ENCODE peak calls at places on chromosomes 12 and 14, in seven cellular contexts. One of them, this sample, is unnamed.

GRCh38 chr12:89977356-89978185 is 268.9 kb upstream of the ATP2B1 start:
- DNase-seq in Peyer's patch: no peak
- DNase-seq in natural killer cell: no peak
- DNase-seq in right atrium auricular region: no peak
- DNase-seq in tibial artery: no peak
- DNase-seq in heart right ventricle: no peak
- DNase-seq in choroid plexus epithelial cell: no peak
- DNase-seq in this sample: no peak

GRCh38 chr12:74292351-74293194 is 245.1 kb upstream of the ATXN7L3B start:
- DNase-seq in Peyer's patch: no peak
- DNase-seq in natural killer cell: no peak
- DNase-seq in right atrium auricular region: no peak
- DNase-seq in tibial artery: no peak
- DNase-seq in heart right ventricle: no peak
- DNase-seq in choroid plexus epithelial cell: no peak
- DNase-seq in this sample: no peak

GRCh38 chr14:34710006-34710405 is 4.4 kb downstream of the CFL2 start:
- DNase-seq in Peyer's patch: no peak
- DNase-seq in natural killer cell: no peak
- DNase-seq in right atrium auricular region: no peak
- DNase-seq in tibial artery: no peak
- DNase-seq in heart right ventricle: no peak
- DNase-seq in choroid plexus epithelial cell: no peak
- DNase-seq in this sample: no peak

GRCh38 chr14:71733210-71733883 is 198.9 kb upstream of the RGS6 start:
- DNase-seq in Peyer's patch: no peak
- DNase-seq in natural killer cell: no peak
- DNase-seq in right atrium auricular region: no peak
- DNase-seq in tibial artery: no peak
- DNase-seq in heart right ventricle: no peak
- DNase-seq in choroid plexus epithelial cell: peak
- DNase-seq in this sample: no peak

GRCh38 chr12:103731539-103731938 is 109.5 kb downstream of the NT5DC3 start:
- DNase-seq in Peyer's patch: no peak
- DNase-seq in natural killer cell: no peak
- DNase-seq in right atrium auricular region: no peak
- DNase-seq in tibial artery: no peak
- DNase-seq in heart right ventricle: no peak
- DNase-seq in choroid plexus epithelial cell: no peak
- DNase-seq in this sample: no peak

GRCh38 chr12:56840922-56841321 is 77.8 kb downstream of the HSD17B6 start:
- DNase-seq in Peyer's patch: no peak
- DNase-seq in natural killer cell: no peak
- DNase-seq in right atrium auricular region: no peak
- DNase-seq in tibial artery: no peak
- DNase-seq in heart right ventricle: no peak
- DNase-seq in choroid plexus epithelial cell: peak
- DNase-seq in this sample: no peak

GRCh38 chr12:66092559-66093269 is 37.8 kb downstream of the LLPH start:
- DNase-seq in Peyer's patch: no peak
- DNase-seq in natural killer cell: no peak
- DNase-seq in right atrium auricular region: no peak
- DNase-seq in tibial artery: no peak
- DNase-seq in heart right ventricle: no peak
- DNase-seq in choroid plexus epithelial cell: peak
- DNase-seq in this sample: no peak

GRCh38 chr14:86934196-86934595 is 1058.8 kb downstream of the GALC start:
- DNase-seq in Peyer's patch: no peak
- DNase-seq in natural killer cell: no peak
- DNase-seq in right atrium auricular region: no peak
- DNase-seq in tibial artery: no peak
- DNase-seq in heart right ventricle: no peak
- DNase-seq in choroid plexus epithelial cell: no peak
- DNase-seq in this sample: no peak

GRCh38 chr12:111748867-111749266 is 17.9 kb upstream of the ALDH2 start:
- DNase-seq in Peyer's patch: no peak
- DNase-seq in natural killer cell: no peak
- DNase-seq in right atrium auricular region: no peak
- DNase-seq in tibial artery: no peak
- DNase-seq in heart right ventricle: no peak
- DNase-seq in choroid plexus epithelial cell: no peak
- DNase-seq in this sample: no peak

GRCh38 chr12:11580125-11580751 is 69.2 kb upstream of the ETV6 start:
- DNase-seq in Peyer's patch: no peak
- DNase-seq in natural killer cell: no peak
- DNase-seq in right atrium auricular region: no peak
- DNase-seq in tibial artery: peak
- DNase-seq in heart right ventricle: no peak
- DNase-seq in choroid plexus epithelial cell: peak
- DNase-seq in this sample: no peak

GRCh38 chr14:38762845-38763244 is 340.2 kb downstream of the SEC23A start:
- DNase-seq in Peyer's patch: no peak
- DNase-seq in natural killer cell: no peak
- DNase-seq in right atrium auricular region: no peak
- DNase-seq in tibial artery: no peak
- DNase-seq in heart right ventricle: no peak
- DNase-seq in choroid plexus epithelial cell: no peak
- DNase-seq in this sample: no peak

GRCh38 chr12:64566882-64567517 is 43.3 kb upstream of the RASSF3 start:
- DNase-seq in Peyer's patch: no peak
- DNase-seq in natural killer cell: no peak
- DNase-seq in right atrium auricular region: no peak
- DNase-seq in tibial artery: no peak
- DNase-seq in heart right ventricle: no peak
- DNase-seq in choroid plexus epithelial cell: no peak
- DNase-seq in this sample: no peak

GRCh38 chr12:31118347-31118830 is 44.7 kb downstream of the DDX11 start:
- DNase-seq in Peyer's patch: peak
- DNase-seq in natural killer cell: no peak
- DNase-seq in right atrium auricular region: no peak
- DNase-seq in tibial artery: no peak
- DNase-seq in heart right ventricle: no peak
- DNase-seq in choroid plexus epithelial cell: no peak
- DNase-seq in this sample: peak

GRCh38 chr12:43291516-43291915 is 260.5 kb downstream of the ADAMTS20 start:
- DNase-seq in Peyer's patch: no peak
- DNase-seq in natural killer cell: no peak
- DNase-seq in right atrium auricular region: no peak
- DNase-seq in tibial artery: no peak
- DNase-seq in heart right ventricle: no peak
- DNase-seq in choroid plexus epithelial cell: peak
- DNase-seq in this sample: no peak

GRCh38 chr12:132523576-132524331 is 33.8 kb downstream of the FBRSL1 start:
- DNase-seq in Peyer's patch: peak
- DNase-seq in natural killer cell: peak
- DNase-seq in right atrium auricular region: no peak
- DNase-seq in tibial artery: peak
- DNase-seq in heart right ventricle: peak
- DNase-seq in choroid plexus epithelial cell: peak
- DNase-seq in this sample: no peak

GRCh38 chr14:61103541-61104339 is 122.7 kb downstream of the SLC38A6 start:
- DNase-seq in Peyer's patch: no peak
- DNase-seq in natural killer cell: no peak
- DNase-seq in right atrium auricular region: peak
- DNase-seq in tibial artery: peak
- DNase-seq in heart right ventricle: no peak
- DNase-seq in choroid plexus epithelial cell: peak
- DNase-seq in this sample: no peak

GRCh38 chr14:100019156-100019882 is 45.9 kb upstream of the EVL start:
- DNase-seq in Peyer's patch: no peak
- DNase-seq in natural killer cell: no peak
- DNase-seq in right atrium auricular region: no peak
- DNase-seq in tibial artery: no peak
- DNase-seq in heart right ventricle: no peak
- DNase-seq in choroid plexus epithelial cell: peak
- DNase-seq in this sample: no peak

GRCh38 chr14:85443001-85443400 is 86.9 kb upstream of the FLRT2 start:
- DNase-seq in Peyer's patch: no peak
- DNase-seq in natural killer cell: no peak
- DNase-seq in right atrium auricular region: no peak
- DNase-seq in tibial artery: no peak
- DNase-seq in heart right ventricle: no peak
- DNase-seq in choroid plexus epithelial cell: no peak
- DNase-seq in this sample: no peak

GRCh38 chr12:31876568-31877424 is 82.4 kb upstream of the RESF1 start:
- DNase-seq in Peyer's patch: peak
- DNase-seq in natural killer cell: no peak
- DNase-seq in right atrium auricular region: no peak
- DNase-seq in tibial artery: peak
- DNase-seq in heart right ventricle: no peak
- DNase-seq in choroid plexus epithelial cell: no peak
- DNase-seq in this sample: no peak

DNA sequence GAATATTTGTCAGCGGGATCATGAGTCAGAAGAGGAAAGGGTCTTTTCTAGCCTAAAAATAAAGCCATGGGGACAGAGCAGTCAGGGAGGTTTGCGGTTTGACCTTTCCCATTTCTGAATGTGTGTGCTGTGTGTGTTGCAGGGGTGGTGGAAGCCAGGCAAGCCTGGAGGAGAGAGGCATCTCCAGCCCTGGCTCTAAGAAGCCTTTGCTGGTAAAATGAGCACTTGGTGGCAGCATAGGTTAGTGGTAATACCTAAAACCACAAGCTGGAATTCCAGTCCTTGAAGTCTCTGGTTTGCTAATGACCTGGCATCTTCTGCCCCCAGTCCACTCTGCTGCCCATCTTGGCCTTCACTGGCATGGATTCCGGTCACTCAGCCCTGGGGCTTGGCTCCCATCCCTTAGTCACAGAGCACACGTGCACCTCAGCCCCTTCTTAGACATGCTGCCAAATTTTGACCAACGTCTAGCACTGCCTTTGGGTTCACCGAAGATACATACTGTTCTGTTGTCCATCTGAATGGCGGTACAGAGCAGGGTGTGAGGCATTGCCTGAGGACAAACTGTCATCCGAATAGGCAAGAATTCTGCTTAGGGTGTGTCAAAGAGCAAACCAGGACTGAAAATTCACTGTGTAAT is 52.7 kb downstream of the KCNA5 start:
- DNase-seq in Peyer's patch: no peak
- DNase-seq in natural killer cell: no peak
- DNase-seq in right atrium auricular region: no peak
- DNase-seq in tibial artery: no peak
- DNase-seq in heart right ventricle: no peak
- DNase-seq in choroid plexus epithelial cell: peak
- DNase-seq in this sample: no peak
- TF ChIP-seq CTCF in Peyer's patch: no peak
- TF ChIP-seq CTCF in natural killer cell: no peak
- TF ChIP-seq CTCF in right atrium auricular region: peak
- TF ChIP-seq CTCF in tibial artery: no peak
- TF ChIP-seq CTCF in heart right ventricle: peak
- TF ChIP-seq CTCF in choroid plexus epithelial cell: no peak
- TF ChIP-seq CTCF in this sample: no peak

GRCh38 chr14:102452302-102452701 is 57.3 kb downstream of the ANKRD9 start:
- DNase-seq in Peyer's patch: no peak
- DNase-seq in natural killer cell: no peak
- DNase-seq in right atrium auricular region: no peak
- DNase-seq in tibial artery: no peak
- DNase-seq in heart right ventricle: no peak
- DNase-seq in choroid plexus epithelial cell: no peak
- DNase-seq in this sample: no peak
- TF ChIP-seq CTCF in Peyer's patch: no peak
- TF ChIP-seq CTCF in natural killer cell: no peak
- TF ChIP-seq CTCF in right atrium auricular region: no peak
- TF ChIP-seq CTCF in tibial artery: no peak
- TF ChIP-seq CTCF in heart right ventricle: no peak
- TF ChIP-seq CTCF in choroid plexus epithelial cell: no peak
- TF ChIP-seq CTCF in this sample: no peak

GRCh38 chr14:45716506-45716905 is 463.5 kb upstream of the MIS18BP1 start:
- DNase-seq in Peyer's patch: no peak
- DNase-seq in natural killer cell: no peak
- DNase-seq in right atrium auricular region: no peak
- DNase-seq in tibial artery: no peak
- DNase-seq in heart right ventricle: no peak
- DNase-seq in choroid plexus epithelial cell: peak
- DNase-seq in this sample: no peak
- TF ChIP-seq CTCF in Peyer's patch: peak
- TF ChIP-seq CTCF in natural killer cell: no peak
- TF ChIP-seq CTCF in right atrium auricular region: no peak
- TF ChIP-seq CTCF in tibial artery: no peak
- TF ChIP-seq CTCF in heart right ventricle: no peak
- TF ChIP-seq CTCF in choroid plexus epithelial cell: peak
- TF ChIP-seq CTCF in this sample: peak

GRCh38 chr12:121026274-121027045 is 10.2 kb upstream of the C12orf43 start:
- DNase-seq in Peyer's patch: no peak
- DNase-seq in natural killer cell: no peak
- DNase-seq in right atrium auricular region: no peak
- DNase-seq in tibial artery: no peak
- DNase-seq in heart right ventricle: no peak
- DNase-seq in choroid plexus epithelial cell: no peak
- DNase-seq in this sample: no peak
- TF ChIP-seq CTCF in Peyer's patch: peak
- TF ChIP-seq CTCF in natural killer cell: no peak
- TF ChIP-seq CTCF in right atrium auricular region: no peak
- TF ChIP-seq CTCF in tibial artery: no peak
- TF ChIP-seq CTCF in heart right ventricle: no peak
- TF ChIP-seq CTCF in choroid plexus epithelial cell: no peak
- TF ChIP-seq CTCF in this sample: peak

DNA sequence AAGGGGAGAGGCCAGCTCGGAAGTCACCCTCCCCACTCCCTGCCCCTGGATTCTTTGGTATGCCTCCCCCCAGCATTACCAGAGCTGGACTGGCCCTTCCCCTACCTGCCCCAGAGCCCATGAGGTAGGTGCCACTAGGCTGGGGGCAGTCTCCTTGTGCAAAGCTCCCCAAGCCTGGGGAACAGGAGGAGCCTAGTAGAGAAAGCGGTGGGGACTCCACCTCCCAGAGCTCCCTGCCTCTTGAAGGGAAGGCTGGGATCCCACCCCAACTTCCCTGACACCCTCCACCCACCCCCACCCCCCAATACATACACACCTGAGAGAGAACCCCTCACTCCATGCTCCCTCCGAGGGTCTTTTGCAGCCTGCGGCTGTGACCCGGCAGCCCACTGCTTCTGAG is 30.4 kb downstream of the FIGNL2 start:
- DNase-seq in Peyer's patch: no peak
- DNase-seq in natural killer cell: no peak
- DNase-seq in right atrium auricular region: no peak
- DNase-seq in tibial artery: no peak
- DNase-seq in heart right ventricle: no peak
- DNase-seq in choroid plexus epithelial cell: no peak
- DNase-seq in this sample: no peak
- TF ChIP-seq CTCF in Peyer's patch: no peak
- TF ChIP-seq CTCF in natural killer cell: no peak
- TF ChIP-seq CTCF in right atrium auricular region: no peak
- TF ChIP-seq CTCF in tibial artery: no peak
- TF ChIP-seq CTCF in heart right ventricle: no peak
- TF ChIP-seq CTCF in choroid plexus epithelial cell: no peak
- TF ChIP-seq CTCF in this sample: no peak

GRCh38 chr12:9214536-9214935 is 6.3 kb upstream of the PZP start:
- DNase-seq in Peyer's patch: no peak
- DNase-seq in natural killer cell: no peak
- DNase-seq in right atrium auricular region: no peak
- DNase-seq in tibial artery: no peak
- DNase-seq in heart right ventricle: no peak
- DNase-seq in choroid plexus epithelial cell: no peak
- DNase-seq in this sample: no peak

GRCh38 chr12:9208236-9208635 is at the start of gene PZP:
- DNase-seq in Peyer's patch: no peak
- DNase-seq in natural killer cell: no peak
- DNase-seq in right atrium auricular region: no peak
- DNase-seq in tibial artery: no peak
- DNase-seq in heart right ventricle: no peak
- DNase-seq in choroid plexus epithelial cell: no peak
- DNase-seq in this sample: no peak

GRCh38 chr12:9211687-9212086 is 3.5 kb upstream of the PZP start:
- DNase-seq in Peyer's patch: no peak
- DNase-seq in natural killer cell: no peak
- DNase-seq in right atrium auricular region: no peak
- DNase-seq in tibial artery: no peak
- DNase-seq in heart right ventricle: no peak
- DNase-seq in choroid plexus epithelial cell: no peak
- DNase-seq in this sample: no peak
- TF ChIP-seq CTCF in Peyer's patch: no peak
- TF ChIP-seq CTCF in natural killer cell: no peak
- TF ChIP-seq CTCF in right atrium auricular region: no peak
- TF ChIP-seq CTCF in tibial artery: no peak
- TF ChIP-seq CTCF in heart right ventricle: no peak
- TF ChIP-seq CTCF in choroid plexus epithelial cell: no peak
- TF ChIP-seq CTCF in this sample: no peak